ENCODE peak calls at places on chromosome 13, in six cellular contexts. One of them, this sample, is unnamed.

GRCh38 chr13:100022798-100023197 is 41.2 kb downstream of the ZIC2 start:
- DNase-seq in HepG2: no peak
- DNase-seq in H1: no peak
- DNase-seq in HCT116: no peak
- DNase-seq in GM12878: no peak
- DNase-seq in K562: no peak
- DNase-seq in this sample: no peak

GRCh38 chr13:30681489-30682242 is 53.7 kb upstream of the ALOX5AP start:
- DNase-seq in HepG2: no peak
- DNase-seq in H1: no peak
- DNase-seq in HCT116: no peak
- DNase-seq in GM12878: no peak
- DNase-seq in K562: no peak
- DNase-seq in this sample: no peak

GRCh38 chr13:112072531-112073244 is 5.7 kb downstream of the SOX1 start:
- DNase-seq in HepG2: no peak
- DNase-seq in H1: peak; percentile 88
- DNase-seq in HCT116: no peak
- DNase-seq in GM12878: no peak
- DNase-seq in K562: no peak
- DNase-seq in this sample: peak; percentile 83

GRCh38 chr13:59103004-59103768 is 1060.5 kb downstream of the DIAPH3 start:
- DNase-seq in HepG2: no peak
- DNase-seq in H1: no peak
- DNase-seq in HCT116: no peak
- DNase-seq in GM12878: no peak
- DNase-seq in K562: no peak
- DNase-seq in this sample: no peak

GRCh38 chr13:28820099-28821051 is at the start of gene MTUS2:
- DNase-seq in HepG2: no peak
- DNase-seq in H1: peak; percentile 77
- DNase-seq in HCT116: no peak
- DNase-seq in GM12878: no peak
- DNase-seq in K562: peak; percentile 68
- DNase-seq in this sample: peak; percentile 70

GRCh38 chr13:104253063-104253680 is 1187.0 kb upstream of the SLC10A2 start:
- DNase-seq in HepG2: no peak
- DNase-seq in H1: no peak
- DNase-seq in HCT116: no peak
- DNase-seq in GM12878: no peak
- DNase-seq in K562: no peak
- DNase-seq in this sample: no peak

GRCh38 chr13:29702912-29703351 is 107.4 kb upstream of the SLC7A1 start:
- DNase-seq in HepG2: no peak
- DNase-seq in H1: no peak
- DNase-seq in HCT116: no peak
- DNase-seq in GM12878: no peak
- DNase-seq in K562: no peak
- DNase-seq in this sample: no peak

GRCh38 chr13:69168436-69168835 is 939.2 kb upstream of the ATXN8OS start:
- DNase-seq in HepG2: no peak
- DNase-seq in H1: no peak
- DNase-seq in HCT116: no peak
- DNase-seq in GM12878: no peak
- DNase-seq in K562: no peak
- DNase-seq in this sample: no peak

GRCh38 chr13:43319617-43320444 is 296.4 kb downstream of the DNAJC15 start:
- DNase-seq in HepG2: peak; percentile 4
- DNase-seq in H1: no peak
- DNase-seq in HCT116: no peak
- DNase-seq in GM12878: no peak
- DNase-seq in K562: no peak
- DNase-seq in this sample: no peak

GRCh38 chr13:110392510-110393233 is 85.6 kb downstream of the COL4A2 start:
- DNase-seq in HepG2: no peak
- DNase-seq in H1: no peak
- DNase-seq in HCT116: no peak
- DNase-seq in GM12878: no peak
- DNase-seq in K562: no peak
- DNase-seq in this sample: no peak
- TF ChIP-seq SP1 in HepG2: no peak
- TF ChIP-seq SP1 in H1: no peak
- TF ChIP-seq SP1 in HCT116: no peak
- TF ChIP-seq SP1 in GM12878: no peak
- TF ChIP-seq SP1 in K562: no peak
- TF ChIP-seq SP1 in this sample: no peak

DNA sequence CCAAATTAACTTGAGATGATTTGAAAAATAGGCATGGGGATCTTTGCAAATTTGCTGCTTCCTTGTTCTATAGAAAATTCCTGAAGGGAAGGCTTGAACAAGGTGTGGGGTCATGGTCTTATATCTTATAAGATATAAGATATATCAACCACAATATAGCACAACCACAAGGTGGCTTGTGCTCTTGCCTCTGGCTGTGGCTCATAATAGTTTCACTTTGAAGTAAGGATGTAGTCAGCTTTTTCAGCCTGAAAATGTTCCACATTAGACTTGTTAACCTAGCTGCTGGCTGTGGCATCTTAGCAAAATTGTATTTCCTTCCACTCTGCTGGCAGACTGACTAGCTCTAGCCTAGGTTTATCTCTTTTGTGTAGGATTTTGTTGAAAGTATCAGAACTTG is 169.7 kb downstream of the KLF5 start:
- DNase-seq in HepG2: no peak
- DNase-seq in H1: no peak
- DNase-seq in HCT116: no peak
- DNase-seq in GM12878: no peak
- DNase-seq in K562: no peak
- DNase-seq in this sample: no peak
- TF ChIP-seq MAX in HepG2: no peak
- TF ChIP-seq MAX in H1: no peak
- TF ChIP-seq MAX in HCT116: no peak
- TF ChIP-seq MAX in GM12878: no peak
- TF ChIP-seq MAX in K562: no peak
- TF ChIP-seq MAX in this sample: no peak

GRCh38 chr13:52845334-52845761 is 3.1 kb downstream of the PCDH8 start:
- DNase-seq in HepG2: no peak
- DNase-seq in H1: no peak
- DNase-seq in HCT116: no peak
- DNase-seq in GM12878: no peak
- DNase-seq in K562: no peak
- DNase-seq in this sample: peak; percentile 56
- TF ChIP-seq SP1 in HepG2: no peak
- TF ChIP-seq SP1 in H1: no peak
- TF ChIP-seq SP1 in HCT116: no peak
- TF ChIP-seq SP1 in GM12878: no peak
- TF ChIP-seq SP1 in K562: no peak
- TF ChIP-seq SP1 in this sample: no peak

GRCh38 chr13:97853550-97853949 is 99.9 kb upstream of the IPO5 start:
- DNase-seq in HepG2: no peak
- DNase-seq in H1: no peak
- DNase-seq in HCT116: no peak
- DNase-seq in GM12878: no peak
- DNase-seq in K562: no peak
- DNase-seq in this sample: no peak

GRCh38 chr13:97852181-97852874 is 101.1 kb upstream of the IPO5 start:
- DNase-seq in HepG2: no peak
- DNase-seq in H1: no peak
- DNase-seq in HCT116: no peak
- DNase-seq in GM12878: no peak
- DNase-seq in K562: no peak
- DNase-seq in this sample: no peak

GRCh38 chr13:97858161-97858560 is 95.3 kb upstream of the IPO5 start:
- DNase-seq in HepG2: no peak
- DNase-seq in H1: no peak
- DNase-seq in HCT116: no peak
- DNase-seq in GM12878: no peak
- DNase-seq in K562: no peak
- DNase-seq in this sample: no peak

GRCh38 chr13:97856001-97856675 is 97.3 kb upstream of the IPO5 start:
- DNase-seq in HepG2: no peak
- DNase-seq in H1: no peak
- DNase-seq in HCT116: no peak
- DNase-seq in GM12878: no peak
- DNase-seq in K562: no peak
- DNase-seq in this sample: peak; percentile 29

DNA sequence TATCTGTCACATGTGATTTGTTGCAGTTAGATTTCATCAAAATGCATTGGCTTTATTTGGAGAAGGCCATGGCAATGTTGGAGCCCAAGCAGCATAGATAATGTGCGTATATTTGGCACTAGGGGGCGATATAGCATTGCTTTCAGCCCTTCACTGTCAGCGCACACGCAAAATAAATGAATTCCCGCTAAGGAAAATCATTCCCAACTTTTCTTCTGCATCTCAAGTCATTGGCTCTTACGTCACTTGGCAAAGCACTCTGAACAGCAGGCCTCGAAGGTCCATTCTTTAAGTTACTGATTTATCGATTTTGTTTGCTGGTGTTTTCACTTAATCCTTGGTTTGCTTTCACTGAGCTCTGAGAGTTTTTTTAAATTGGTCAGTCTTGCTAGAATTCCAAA is 97.9 kb upstream of the IPO5 start:
- DNase-seq in HepG2: peak; percentile 55
- DNase-seq in H1: no peak
- DNase-seq in HCT116: peak; percentile 58
- DNase-seq in GM12878: peak; percentile 13
- DNase-seq in K562: peak; percentile 54
- DNase-seq in this sample: no peak
- TF ChIP-seq MAX in HepG2: no peak
- TF ChIP-seq MAX in H1: no peak
- TF ChIP-seq MAX in HCT116: no peak
- TF ChIP-seq MAX in GM12878: no peak
- TF ChIP-seq MAX in K562: no peak
- TF ChIP-seq MAX in this sample: no peak

This sample was measured in WTC11.